ENCODE peak calls at places on chromosome 6, in eight cellular contexts. U is left colon; K is activated CD8-positive, alpha-beta memory T cell treated with anti-CD3 and anti-CD28 coated beads, Interleukin-2, amount 10 ng/mL, durations not matched to agents 7 days and 5 days; H is activated B cell treated with CpG ODN at 0.5 μM for 24 hours; L is naive thymus-derived CD4-positive, alpha-beta T cell; V is T-helper 17 cell; Q is activated CD8-positive, alpha-beta T cell treated with anti-CD3 and anti-CD28 coated beads, Interleukin-2, amount 10 ng/mL, durations not matched to agents 7 days and 5 days; N is activated naive CD8-positive, alpha-beta T cell treated with anti-CD3 and anti-CD28 coated beads, Interleukin-2, amount 50 U/mL, for 24 hours. I is an unnamed sample.

GRCh38 chr6:6469074-6469473 is 119.4 kb upstream of the LY86 start:
- ATAC-seq in Q (no peak), K (no peak), L (no peak), V (no peak), H (no peak), U (no peak), N (no peak), I (peak)

GRCh38 chr6:152130441-152130840 is 323.0 kb downstream of the ESR1 start:
- ATAC-seq in L (no peak), K (no peak), U (peak), N (peak), V (no peak), Q (no peak), H (no peak), I (peak)

GRCh38 chr6:104326173-104327001 is 533.3 kb downstream of the HACE1 start:
- ATAC-seq in H (no peak), K (no peak), L (no peak), N (no peak), Q (no peak), U (no peak), V (no peak), I (no peak)

GRCh38 chr6:155264704-155265320 is 999 bp downstream of the CLDN20 start:
- ATAC-seq in V (no peak), N (no peak), H (no peak), U (no peak), K (no peak), Q (no peak), L (no peak), I (peak)

GRCh38 chr6:128111096-128111495 is 210.2 kb upstream of the THEMIS start:
- ATAC-seq in L (no peak), K (no peak), Q (no peak), V (no peak), N (no peak), H (no peak), U (no peak), I (no peak)

GRCh38 chr6:15063253-15063853 is 182.5 kb upstream of the JARID2 start:
- ATAC-seq in K (no peak), U (no peak), H (peak), N (no peak), V (peak), Q (no peak), L (peak), I (peak)

GRCh38 chr6:34791842-34792604 is at the start of gene BLTP3A:
- ATAC-seq in V (peak), H (peak), K (peak), U (peak), L (peak), Q (peak), N (peak), I (peak)

GRCh38 chr6:42276008-42276890 is 58.6 kb upstream of the MRPS10 start:
- ATAC-seq in V (no peak), U (no peak), H (no peak), L (no peak), N (no peak), Q (no peak), K (no peak), I (no peak)

GRCh38 chr6:11260249-11261038 is 28.0 kb upstream of the NEDD9 start:
- ATAC-seq in K (no peak), H (no peak), V (no peak), L (peak), U (no peak), N (peak), Q (no peak), I (no peak)

GRCh38 chr6:37485259-37485658 is 14.4 kb downstream of the CCDC167 start:
- ATAC-seq in H (no peak), V (no peak), U (peak), N (no peak), Q (no peak), K (no peak), L (no peak), I (no peak)

GRCh38 chr6:19873031-19873430 is 35.9 kb downstream of the ID4 start:
- ATAC-seq in N (no peak), V (no peak), H (no peak), L (no peak), Q (no peak), K (no peak), U (no peak), I (no peak)

GRCh38 chr6:106199998-106200397 is 113.9 kb downstream of the PRDM1 start:
- ATAC-seq in Q (no peak), K (no peak), V (no peak), U (no peak), N (no peak), H (no peak), L (no peak), I (no peak)

GRCh38 chr6:141598487-141598886 is 534.2 kb upstream of the GJE1 start:
- ATAC-seq in H (no peak), N (no peak), V (no peak), K (no peak), L (no peak), U (no peak), Q (no peak), I (no peak)

GRCh38 chr6:45895569-45895968 is 120.1 kb downstream of the CLIC5 start:
- ATAC-seq in K (peak), V (peak), L (peak), Q (peak), U (no peak), N (peak), H (no peak), I (no peak)

GRCh38 chr6:89597988-89598387 is 40.6 kb downstream of the LYRM2 start:
- ATAC-seq in L (no peak), V (no peak), U (no peak), N (no peak), K (peak), Q (peak), H (no peak), I (peak)

GRCh38 chr6:105346052-105346451 is 56.8 kb downstream of the PREP start:
- ATAC-seq in L (no peak), Q (no peak), K (no peak), V (no peak), H (no peak), N (no peak), U (no peak), I (peak)

GRCh38 chr6:136685540-136686108 is 106.7 kb downstream of the MAP3K5 start:
- ATAC-seq in Q (no peak), H (no peak), N (no peak), L (no peak), U (no peak), K (no peak), V (no peak), I (peak)

GRCh38 chr6:3612341-3613041 is 139.0 kb downstream of the PXDC1 start:
- ATAC-seq in V (no peak), K (no peak), Q (no peak), U (peak), H (no peak), L (no peak), N (no peak), I (peak)

GRCh38 chr6:7101290-7101689 is 6.5 kb upstream of the RREB1 start:
- ATAC-seq in L (no peak), U (no peak), V (no peak), K (no peak), Q (no peak), H (no peak), N (no peak), I (no peak)

I was measured in esophagus mucosa.